ENCODE peak calls at places on chromosomes 1 and 21, in four cellular contexts. One of them, this sample, is unnamed.

GRCh38 chr1:56517404-56518130 is 61.8 kb downstream of the PLPP3 start:
- DNase-seq in head of caudate nucleus: no peak
- DNase-seq in CD8-positive, alpha-beta T cell: no peak
- DNase-seq in psoas muscle: no peak
- DNase-seq in this sample: no peak

GRCh38 chr1:2046953-2047748 is 3.1 kb upstream of the PRKCZ start:
- DNase-seq in head of caudate nucleus: no peak
- DNase-seq in CD8-positive, alpha-beta T cell: peak
- DNase-seq in psoas muscle: no peak
- DNase-seq in this sample: no peak

GRCh38 chr1:114618606-114619005 is 37.2 kb upstream of the BCAS2 start:
- DNase-seq in head of caudate nucleus: no peak
- DNase-seq in CD8-positive, alpha-beta T cell: no peak
- DNase-seq in psoas muscle: no peak
- DNase-seq in this sample: no peak

GRCh38 chr1:95520390-95520789 is 286.4 kb downstream of the RWDD3 start:
- DNase-seq in head of caudate nucleus: no peak
- DNase-seq in CD8-positive, alpha-beta T cell: no peak
- DNase-seq in psoas muscle: no peak
- DNase-seq in this sample: no peak

GRCh38 chr1:164624393-164624792 is 65.4 kb downstream of the PBX1 start:
- DNase-seq in head of caudate nucleus: no peak
- DNase-seq in CD8-positive, alpha-beta T cell: no peak
- DNase-seq in psoas muscle: no peak
- DNase-seq in this sample: no peak

GRCh38 chr1:1061682-1062363 is 12.3 kb downstream of the RNF223 start:
- DNase-seq in head of caudate nucleus: no peak
- DNase-seq in CD8-positive, alpha-beta T cell: no peak
- DNase-seq in psoas muscle: no peak
- DNase-seq in this sample: no peak

GRCh38 chr1:59288046-59288445 is 8.8 kb upstream of the FGGY start:
- DNase-seq in head of caudate nucleus: no peak
- DNase-seq in CD8-positive, alpha-beta T cell: no peak
- DNase-seq in psoas muscle: no peak
- DNase-seq in this sample: no peak

GRCh38 chr21:43206231-43207042 is 37.6 kb downstream of the CRYAA start:
- DNase-seq in head of caudate nucleus: no peak
- DNase-seq in CD8-positive, alpha-beta T cell: no peak
- DNase-seq in psoas muscle: no peak
- DNase-seq in this sample: no peak

GRCh38 chr1:182616130-182617074 is 12.2 kb upstream of the RGS16 start:
- DNase-seq in head of caudate nucleus: peak
- DNase-seq in CD8-positive, alpha-beta T cell: peak
- DNase-seq in psoas muscle: peak
- DNase-seq in this sample: peak

GRCh38 chr1:91314643-91315042 is 90.0 kb downstream of the HFM1 start:
- DNase-seq in head of caudate nucleus: no peak
- DNase-seq in CD8-positive, alpha-beta T cell: no peak
- DNase-seq in psoas muscle: no peak
- DNase-seq in this sample: no peak

GRCh38 chr1:234737915-234738314 is 127.9 kb upstream of the IRF2BP2 start:
- DNase-seq in head of caudate nucleus: peak
- DNase-seq in CD8-positive, alpha-beta T cell: no peak
- DNase-seq in psoas muscle: no peak
- DNase-seq in this sample: no peak

GRCh38 chr1:224736619-224737352 is 120.7 kb downstream of the CNIH3 start:
- DNase-seq in head of caudate nucleus: peak
- DNase-seq in CD8-positive, alpha-beta T cell: no peak
- DNase-seq in psoas muscle: peak
- DNase-seq in this sample: no peak

This sample was measured in GDM1.